ENCODE peak calls at places on chromosomes 7 and 10, in four cellular contexts. R is tibial artery, G is Caco-2, W is AG09309. Q is an unnamed sample.

GRCh38 chr10:124944982-124945381 is 3.1 kb downstream of the ZRANB1 start:
- DNase-seq in R (no peak), G (no peak), W (peak; percentile 23), Q (no peak)

GRCh38 chr7:36278767-36279171 is 110.9 kb upstream of the ANLN start:
- DNase-seq in R (no peak), G (no peak), W (peak; percentile 69), Q (no peak)

GRCh38 chr10:21364196-21365114 is 161.0 kb downstream of the SKIDA1 start:
- DNase-seq in R (no peak), G (peak; percentile 95), W (peak; percentile 52), Q (no peak)

GRCh38 chr7:38171558-38172403 is 6.3 kb upstream of the STARD3NL start:
- DNase-seq in R (no peak), G (no peak), W (no peak), Q (no peak)

GRCh38 chr10:22494007-22494406 is 148.7 kb downstream of the SPAG6 start:
- DNase-seq in R (no peak), G (no peak), W (no peak), Q (no peak)

GRCh38 chr10:97136744-97137143 is 49.0 kb downstream of the SLIT1 start:
- DNase-seq in R (no peak), G (no peak), W (no peak), Q (no peak)

GRCh38 chr10:79328737-79329504 is 18.3 kb upstream of the PPIF start:
- DNase-seq in R (no peak), G (no peak), W (no peak), Q (no peak)

GRCh38 chr10:68900427-68901105 is 549 bp upstream of the DDX50 start:
- DNase-seq in R (peak; percentile 61), G (no peak), W (peak; percentile 34), Q (no peak)

GRCh38 chr10:3365630-3366029 is 193.0 kb upstream of the PITRM1 start:
- DNase-seq in R (no peak), G (no peak), W (no peak), Q (no peak)

GRCh38 chr7:28956608-28957063 is 1.5 kb downstream of the TRIL start:
- DNase-seq in R (no peak), G (peak; percentile 77), W (no peak), Q (no peak)

GRCh38 chr10:119405505-119405807 is 137.1 kb downstream of the RGS10 start:
- DNase-seq in R (no peak), G (no peak), W (no peak), Q (no peak)

GRCh38 chr7:89780291-89780690 is 374.0 kb upstream of the STEAP1 start:
- DNase-seq in R (no peak), G (no peak), W (no peak), Q (no peak)

GRCh38 chr7:12524794-12525386 is 45.6 kb upstream of the SCIN start:
- DNase-seq in R (no peak), G (no peak), W (peak; percentile 41), Q (no peak)

GRCh38 chr10:47358457-47358856 is 10.3 kb downstream of the RBP3 start:
- DNase-seq in R (no peak), G (peak; percentile 27), W (no peak), Q (no peak)

GRCh38 chr10:49831352-49832040 is 69.4 kb upstream of the OGDHL start:
- DNase-seq in R (no peak), G (no peak), W (no peak), Q (no peak)

GRCh38 chr7:24879281-24879680 is 100.7 kb downstream of the OSBPL3 start:
- DNase-seq in R (no peak), G (no peak), W (no peak), Q (no peak)

GRCh38 chr7:676246-676971 is 50.1 kb upstream of the DNAAF5 start:
- DNase-seq in R (no peak), G (no peak), W (no peak), Q (no peak)

GRCh38 chr7:92782236-92782635 is 54.1 kb downstream of the CDK6 start:
- DNase-seq in R (no peak), G (no peak), W (no peak), Q (no peak)

GRCh38 chr10:51366044-51366443 is 291.8 kb downstream of the PRKG1 start:
- DNase-seq in R (no peak), G (no peak), W (no peak), Q (no peak)

GRCh38 chr7:150367677-150368097 is 935 bp upstream of the REPIN1 start:
- DNase-seq in R (no peak), G (no peak), W (no peak), Q (no peak)

GRCh38 chr7:103632005-103632639 is 186.1 kb upstream of the SLC26A5 start:
- DNase-seq in R (no peak), G (no peak), W (no peak), Q (no peak)

GRCh38 chr10:72219229-72219814 is 3.2 kb upstream of the ASCC1 start:
- DNase-seq in R (no peak), G (peak; percentile 19), W (no peak), Q (no peak)

GRCh38 chr10:72218756-72219155 is 2.7 kb upstream of the ASCC1 start:
- DNase-seq in R (no peak), G (no peak), W (no peak), Q (no peak)

GRCh38 chr10:72218329-72218728 is 2.3 kb upstream of the ASCC1 start:
- DNase-seq in R (no peak), G (no peak), W (no peak), Q (no peak)

GRCh38 chr10:72220637-72221036 is 4.6 kb upstream of the ASCC1 start:
- DNase-seq in R (no peak), G (peak; percentile 20), W (no peak), Q (no peak)

GRCh38 chr10:72215611-72216549 is at the start of the genes ANAPC16 and ASCC1:
- DNase-seq in R (peak; percentile 87), G (peak; percentile 94), W (peak; percentile 66), Q (peak; percentile 83)
- TF ChIP-seq CTCF in R (no peak), G (no peak), W (no peak), Q (no peak)

DNA sequence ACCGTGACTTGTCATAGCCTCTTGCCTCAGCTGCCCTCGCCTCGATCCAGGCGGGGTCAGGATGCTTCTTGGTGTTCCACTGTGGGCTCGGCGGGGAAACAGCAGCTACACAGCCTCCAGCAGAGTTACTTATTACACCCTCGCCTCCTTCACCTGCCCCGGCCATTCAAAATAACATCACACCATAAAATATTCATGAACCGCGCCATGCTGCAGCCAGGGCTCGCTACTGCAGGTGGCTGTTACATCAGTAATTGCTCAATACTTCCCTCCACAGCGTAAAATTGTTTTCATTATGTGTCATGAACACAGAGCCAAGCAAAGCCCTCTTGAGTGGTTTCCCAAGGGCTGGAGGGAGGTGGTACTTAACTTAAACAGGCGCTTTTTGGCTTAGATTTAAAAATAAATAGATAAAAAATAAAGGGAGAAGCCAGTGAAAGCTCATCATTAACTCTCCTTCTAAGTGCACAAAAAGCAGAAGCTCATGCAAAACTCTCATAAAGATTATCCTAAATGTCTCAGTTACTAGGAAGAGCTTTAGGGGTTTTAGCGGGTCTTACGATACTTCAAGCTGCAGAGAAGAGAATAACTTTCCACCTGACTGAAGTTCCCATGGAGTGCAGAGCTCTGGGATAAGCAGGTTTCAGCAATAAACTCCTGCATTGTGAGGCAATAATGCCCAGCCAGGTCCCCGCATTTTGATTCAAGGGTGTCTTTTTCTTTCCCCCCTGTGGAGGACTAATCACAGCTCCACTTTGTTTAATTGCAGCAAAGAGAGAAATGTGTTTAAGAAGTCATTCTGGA is 241.7 kb upstream of the SP8 start:
- DNase-seq in R (no peak), G (no peak), W (no peak), Q (no peak)
- H3K4me3 ChIP-seq in R (no peak overlapping the region), G (no peak overlapping the region), W (no peak overlapping the region), Q (no peak overlapping the region)

GRCh38 chr10:92699518-92700272 is 9.9 kb downstream of the HHEX start:
- DNase-seq in R (peak; percentile 35), G (no peak), W (no peak), Q (no peak)
- TF ChIP-seq CTCF in R (no peak), G (no peak), W (no peak), Q (no peak)

GRCh38 chr10:72611783-72612182 is 14.1 kb downstream of the MICU1 start:
- DNase-seq in R (no peak), G (no peak), W (no peak), Q (no peak)
- H3K4me3 ChIP-seq in R (no peak overlapping the region), G (no peak overlapping the region), W (no peak overlapping the region), Q (peak overlapping the region; percentile 12)